ENCODE peak calls at places on chromosomes 1 and 21, in four cellular contexts. One of them, this sample, is unnamed.

GRCh38 chr1:7149080-7149838 is 364.0 kb downstream of the CAMTA1 start:
- DNase-seq in IMR-90: no peak
- DNase-seq in endothelial cell of umbilical vein: no peak
- DNase-seq in K562: no peak
- DNase-seq in this sample: no peak

GRCh38 chr1:18885311-18886002 is 16.9 kb downstream of the ALDH4A1 start:
- DNase-seq in endothelial cell of umbilical vein: no peak
- DNase-seq in K562: no peak
- DNase-seq in IMR-90: no peak
- DNase-seq in this sample: no peak

GRCh38 chr1:45554198-45554597 is 3.6 kb downstream of the AKR1A1 start:
- DNase-seq in endothelial cell of umbilical vein: no peak
- DNase-seq in K562: no peak
- DNase-seq in IMR-90: no peak
- DNase-seq in this sample: no peak

GRCh38 chr1:204410764-204411450 is 710 bp downstream of the PPP1R15B start:
- DNase-seq in IMR-90: peak
- DNase-seq in K562: peak
- DNase-seq in endothelial cell of umbilical vein: peak
- DNase-seq in this sample: no peak

GRCh38 chr1:21534674-21535378 is 25.6 kb downstream of the ALPL start:
- DNase-seq in K562: peak
- DNase-seq in IMR-90: peak
- DNase-seq in endothelial cell of umbilical vein: peak
- DNase-seq in this sample: no peak

GRCh38 chr1:49051647-49052046 is 275.0 kb upstream of the BEND5 start:
- DNase-seq in endothelial cell of umbilical vein: no peak
- DNase-seq in K562: no peak
- DNase-seq in IMR-90: no peak
- DNase-seq in this sample: no peak

GRCh38 chr1:60621524-60621923 is 460.8 kb upstream of the NFIA start:
- DNase-seq in K562: no peak
- DNase-seq in IMR-90: no peak
- DNase-seq in endothelial cell of umbilical vein: peak
- DNase-seq in this sample: no peak

GRCh38 chr1:192342842-192343241 is 26.1 kb downstream of the RGS21 start:
- DNase-seq in IMR-90: no peak
- DNase-seq in endothelial cell of umbilical vein: no peak
- DNase-seq in K562: no peak
- DNase-seq in this sample: no peak

GRCh38 chr21:42021751-42022430 is 11.7 kb upstream of the ZBTB21 start:
- DNase-seq in IMR-90: no peak
- DNase-seq in K562: no peak
- DNase-seq in endothelial cell of umbilical vein: no peak
- DNase-seq in this sample: no peak

GRCh38 chr1:227909188-227909587 is 38.5 kb downstream of the WNT9A start:
- DNase-seq in endothelial cell of umbilical vein: no peak
- DNase-seq in IMR-90: no peak
- DNase-seq in K562: no peak
- DNase-seq in this sample: no peak

GRCh38 chr1:48019714-48020315 is 22.6 kb upstream of the TRABD2B start:
- DNase-seq in K562: no peak
- DNase-seq in endothelial cell of umbilical vein: no peak
- DNase-seq in IMR-90: no peak
- DNase-seq in this sample: no peak

GRCh38 chr1:60073605-60074278 is at the start of gene C1orf87:
- DNase-seq in K562: peak
- DNase-seq in IMR-90: no peak
- DNase-seq in endothelial cell of umbilical vein: no peak
- DNase-seq in this sample: no peak

GRCh38 chr1:27532119-27532695 is 42.2 kb upstream of the WASF2 start:
- DNase-seq in K562: no peak
- DNase-seq in endothelial cell of umbilical vein: no peak
- DNase-seq in IMR-90: no peak
- DNase-seq in this sample: no peak

GRCh38 chr1:74395492-74395891 is 116.9 kb downstream of the LRRC53 start:
- DNase-seq in endothelial cell of umbilical vein: no peak
- DNase-seq in IMR-90: peak
- DNase-seq in K562: no peak
- DNase-seq in this sample: no peak

GRCh38 chr1:161200421-161200991 is 1.7 kb upstream of the ADAMTS4 start:
- DNase-seq in endothelial cell of umbilical vein: peak
- DNase-seq in K562: peak
- DNase-seq in IMR-90: no peak
- DNase-seq in this sample: no peak

GRCh38 chr1:56758135-56758534 is 61.1 kb downstream of the FYB2 start:
- DNase-seq in K562: no peak
- DNase-seq in IMR-90: no peak
- DNase-seq in endothelial cell of umbilical vein: no peak
- DNase-seq in this sample: no peak

GRCh38 chr21:45310446-45310845 is 22.8 kb upstream of the POFUT2 start:
- DNase-seq in K562: no peak
- DNase-seq in IMR-90: no peak
- DNase-seq in endothelial cell of umbilical vein: no peak
- DNase-seq in this sample: no peak

GRCh38 chr1:239061770-239062169 is 324.6 kb upstream of the CHRM3 start:
- DNase-seq in K562: no peak
- DNase-seq in endothelial cell of umbilical vein: no peak
- DNase-seq in IMR-90: no peak
- DNase-seq in this sample: no peak

GRCh38 chr1:38418195-38419030 is 371.8 kb upstream of the POU3F1 start:
- DNase-seq in IMR-90: no peak
- DNase-seq in endothelial cell of umbilical vein: peak
- DNase-seq in K562: no peak
- DNase-seq in this sample: no peak

GRCh38 chr1:188723332-188724020 is 1754.2 kb downstream of the BRINP3 start:
- DNase-seq in IMR-90: no peak
- DNase-seq in endothelial cell of umbilical vein: peak
- DNase-seq in K562: no peak
- DNase-seq in this sample: no peak

GRCh38 chr1:201593200-201593828 is 54.4 kb downstream of the NAV1 start:
- DNase-seq in IMR-90: peak
- DNase-seq in endothelial cell of umbilical vein: peak
- DNase-seq in K562: no peak
- DNase-seq in this sample: no peak

GRCh38 chr1:143718021-143718420 is 253.8 kb downstream of the FAM72C start:
- DNase-seq in K562: no peak
- DNase-seq in IMR-90: no peak
- DNase-seq in endothelial cell of umbilical vein: no peak
- DNase-seq in this sample: no peak

GRCh38 chr1:156086256-156086662 is 4.0 kb upstream of the MEX3A start:
- DNase-seq in IMR-90: peak
- DNase-seq in K562: no peak
- DNase-seq in endothelial cell of umbilical vein: peak
- DNase-seq in this sample: no peak

GRCh38 chr21:44686000-44686781 is 4.2 kb upstream of the KRTAP12-1 start:
- DNase-seq in IMR-90: no peak
- DNase-seq in endothelial cell of umbilical vein: no peak
- DNase-seq in K562: no peak
- DNase-seq in this sample: no peak

GRCh38 chr1:16173447-16174260 is 17.8 kb upstream of the EPHA2 start:
- DNase-seq in endothelial cell of umbilical vein: peak
- DNase-seq in K562: peak
- DNase-seq in IMR-90: peak
- DNase-seq in this sample: no peak

GRCh38 chr1:151106891-151107290 is 36.3 kb downstream of the GABPB2 start:
- DNase-seq in IMR-90: peak
- DNase-seq in K562: no peak
- DNase-seq in endothelial cell of umbilical vein: peak
- DNase-seq in this sample: no peak

GRCh38 chr1:57198912-57199311 is 224.9 kb downstream of the DAB1 start:
- DNase-seq in IMR-90: no peak
- DNase-seq in K562: no peak
- DNase-seq in endothelial cell of umbilical vein: no peak
- DNase-seq in this sample: no peak

GRCh38 chr1:230913496-230913895 is 45.2 kb upstream of the C1orf198 start:
- DNase-seq in endothelial cell of umbilical vein: no peak
- DNase-seq in K562: no peak
- DNase-seq in IMR-90: peak
- DNase-seq in this sample: no peak

GRCh38 chr1:205258313-205259176 is 30.8 kb downstream of the TMCC2 start:
- DNase-seq in endothelial cell of umbilical vein: no peak
- DNase-seq in K562: peak
- DNase-seq in IMR-90: peak
- DNase-seq in this sample: no peak

GRCh38 chr21:29316029-29316742 is 17.5 kb downstream of the BACH1 start:
- DNase-seq in endothelial cell of umbilical vein: no peak
- DNase-seq in IMR-90: no peak
- DNase-seq in K562: peak
- DNase-seq in this sample: no peak

GRCh38 chr1:156153362-156153761 is at the start of gene SEMA4A:
- DNase-seq in K562: no peak
- DNase-seq in endothelial cell of umbilical vein: no peak
- DNase-seq in IMR-90: no peak
- DNase-seq in this sample: no peak

GRCh38 chr1:63116016-63116415 is 206.4 kb upstream of the FOXD3 start:
- DNase-seq in K562: no peak
- DNase-seq in IMR-90: no peak
- DNase-seq in endothelial cell of umbilical vein: no peak
- DNase-seq in this sample: no peak

GRCh38 chr1:37498872-37499617 is 15.5 kb downstream of the MEAF6 start:
- DNase-seq in IMR-90: peak
- DNase-seq in endothelial cell of umbilical vein: peak
- DNase-seq in K562: no peak
- DNase-seq in this sample: no peak

GRCh38 chr21:33783580-33783979 is 132.0 kb downstream of the ATP5PO start:
- DNase-seq in IMR-90: no peak
- DNase-seq in endothelial cell of umbilical vein: no peak
- DNase-seq in K562: no peak
- DNase-seq in this sample: no peak

GRCh38 chr1:86731416-86731815 is 27.0 kb downstream of the SH3GLB1 start:
- DNase-seq in IMR-90: no peak
- DNase-seq in endothelial cell of umbilical vein: no peak
- DNase-seq in K562: no peak
- DNase-seq in this sample: no peak

GRCh38 chr21:34989337-34990151 is 59.6 kb downstream of the RUNX1 start:
- DNase-seq in K562: no peak
- DNase-seq in IMR-90: no peak
- DNase-seq in endothelial cell of umbilical vein: no peak
- DNase-seq in this sample: no peak

GRCh38 chr1:166902279-166902678 is 26.2 kb upstream of the TADA1 start:
- DNase-seq in endothelial cell of umbilical vein: no peak
- DNase-seq in IMR-90: peak
- DNase-seq in K562: no peak
- DNase-seq in this sample: no peak

GRCh38 chr21:31520506-31521163 is 138.9 kb upstream of the SOD1 start:
- DNase-seq in IMR-90: peak
- DNase-seq in endothelial cell of umbilical vein: no peak
- DNase-seq in K562: no peak
- DNase-seq in this sample: no peak

GRCh38 chr21:31521515-31521914 is 138.0 kb upstream of the SOD1 start:
- DNase-seq in endothelial cell of umbilical vein: no peak
- DNase-seq in K562: no peak
- DNase-seq in IMR-90: no peak
- DNase-seq in this sample: no peak

GRCh38 chr21:31526040-31526439 is 133.5 kb upstream of the SOD1 start:
- DNase-seq in K562: no peak
- DNase-seq in IMR-90: no peak
- DNase-seq in endothelial cell of umbilical vein: no peak
- DNase-seq in this sample: no peak

GRCh38 chr21:31529406-31529805 is 130.1 kb upstream of the SOD1 start:
- DNase-seq in IMR-90: no peak
- DNase-seq in K562: no peak
- DNase-seq in endothelial cell of umbilical vein: no peak
- DNase-seq in this sample: no peak

DNA sequence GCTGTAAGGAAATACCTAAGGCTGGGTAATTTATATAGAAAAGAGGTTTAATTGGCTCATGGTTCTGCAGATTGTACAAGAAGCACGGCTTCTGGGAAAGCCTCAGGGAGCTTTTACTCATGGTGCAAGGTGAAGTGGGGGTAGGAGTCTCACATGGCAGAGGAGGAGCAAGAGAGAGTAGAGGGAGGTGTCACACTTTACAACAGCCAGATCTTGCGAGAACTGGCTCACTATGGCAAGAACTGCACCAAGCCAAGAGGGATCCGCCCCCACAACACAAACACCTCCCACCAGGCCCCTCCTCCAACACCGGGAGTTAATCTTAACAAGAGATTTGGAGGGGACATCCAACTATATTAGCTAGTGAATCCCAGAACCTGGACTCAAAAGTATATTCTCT is 135.4 kb upstream of the SOD1 start:
- DNase-seq in endothelial cell of umbilical vein: no peak
- DNase-seq in IMR-90: no peak
- DNase-seq in K562: no peak
- DNase-seq in this sample: no peak
- TF ChIP-seq FOS in endothelial cell of umbilical vein: no peak
- TF ChIP-seq FOS in IMR-90: no peak
- TF ChIP-seq FOS in K562: no peak
- TF ChIP-seq FOS in this sample: no peak

DNA sequence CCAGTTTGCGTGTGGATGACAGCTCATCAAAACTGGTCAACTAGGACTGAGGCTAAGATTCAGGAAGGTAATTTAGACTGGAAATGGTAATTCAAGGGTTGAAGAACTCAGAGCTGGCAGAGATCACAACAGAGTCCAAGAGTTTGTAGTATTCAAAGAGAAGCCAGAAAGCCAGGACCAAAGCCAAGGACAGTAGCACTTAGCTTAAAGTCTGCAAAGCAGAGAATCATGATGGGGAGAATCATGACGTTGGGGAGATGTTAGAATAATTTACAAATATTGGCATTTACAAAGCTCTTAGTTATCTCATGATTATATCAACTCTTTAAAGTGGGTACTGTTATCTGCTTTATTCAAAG is 32.6 kb downstream of the RNF11 start:
- DNase-seq in K562: no peak
- DNase-seq in IMR-90: no peak
- DNase-seq in endothelial cell of umbilical vein: no peak
- DNase-seq in this sample: no peak
- TF ChIP-seq FOS in K562: no peak
- TF ChIP-seq FOS in IMR-90: no peak
- TF ChIP-seq FOS in endothelial cell of umbilical vein: no peak
- TF ChIP-seq FOS in this sample: no peak

GRCh38 chr1:214549604-214550338 is 1.6 kb downstream of the PTPN14 start:
- DNase-seq in K562: no peak
- DNase-seq in IMR-90: peak
- DNase-seq in endothelial cell of umbilical vein: peak
- DNase-seq in this sample: no peak
- TF ChIP-seq FOS in K562: no peak
- TF ChIP-seq FOS in IMR-90: no peak
- TF ChIP-seq FOS in endothelial cell of umbilical vein: no peak
- TF ChIP-seq FOS in this sample: no peak

DNA sequence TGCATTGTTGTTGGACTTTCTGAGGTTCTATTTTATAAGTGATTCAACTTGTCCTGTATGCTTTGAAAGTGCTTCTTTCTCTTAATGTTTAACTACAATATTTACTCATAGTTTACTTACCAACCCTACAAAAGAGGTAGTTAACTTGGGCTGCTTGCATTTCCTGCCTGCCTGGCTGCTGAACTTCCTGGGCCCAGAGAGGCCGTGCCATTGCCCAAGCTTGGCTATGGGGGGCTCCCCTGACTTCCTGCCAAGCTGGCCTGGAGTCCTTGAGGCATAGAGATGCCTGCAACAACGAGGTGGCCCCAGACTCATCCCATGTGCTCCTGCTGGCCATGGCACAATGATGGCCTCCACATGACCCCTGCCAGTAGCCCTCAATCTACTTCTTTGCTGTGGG is 361.6 kb upstream of the PLD5 start:
- DNase-seq in K562: no peak
- DNase-seq in IMR-90: no peak
- DNase-seq in endothelial cell of umbilical vein: no peak
- DNase-seq in this sample: no peak
- TF ChIP-seq FOS in K562: no peak
- TF ChIP-seq FOS in IMR-90: no peak
- TF ChIP-seq FOS in endothelial cell of umbilical vein: no peak
- TF ChIP-seq FOS in this sample: no peak

This sample was measured in GM12878.